ENCODE peak calls at places on chromosomes 4 and X, in eight cellular contexts. C is endodermal cell, F is hepatocyte, Y is RWPE2, I is brain microvascular endothelial cell, R is heart left ventricle, A is SK-N-SH, E is right atrium auricular region. Q is an unnamed sample. For H3K36me3, the result is how much of the 10 kb centered on the place peaks cover.

GRCh38 chr4:10762541-10762940 is 78.0 kb upstream of the CLNK start:
- DNase-seq in C (peak), R (no peak), F (peak), A (no peak), I (peak), Y (no peak), E (no peak), Q (no peak)

GRCh38 chr4:153792007-153792892 is 3.4 kb upstream of the SFRP2 start:
- DNase-seq in A (peak), E (peak), C (peak), Y (no peak), F (peak), R (no peak), I (peak), Q (peak)

GRCh38 chr4:185534850-185535761 is at the start of gene PDLIM3:
- DNase-seq in I (peak), A (peak), R (peak), F (peak), E (peak), C (peak), Y (no peak), Q (peak)

GRCh38 chrX:9707306-9708015 is 58.2 kb downstream of the GPR143 start:
- DNase-seq in E (no peak), R (no peak), Y (no peak), C (no peak), I (no peak), F (no peak), A (no peak), Q (no peak)

GRCh38 chrX:112816908-112817307 is 23.7 kb downstream of the AMOT start:
- DNase-seq in R (no peak), Y (no peak), F (no peak), E (no peak), I (no peak), C (no peak), A (no peak), Q (no peak)

GRCh38 chrX:17788956-17789562 is 51.8 kb downstream of the SCML1 start:
- DNase-seq in Y (no peak), E (no peak), I (no peak), R (no peak), C (no peak), A (peak), F (no peak), Q (no peak)

GRCh38 chrX:113558576-113558975 is 717.9 kb upstream of the AMOT start:
- DNase-seq in C (no peak), Y (no peak), E (no peak), A (no peak), R (no peak), F (no peak), I (no peak), Q (no peak)

GRCh38 chr4:61511716-61512488 is 311.8 kb downstream of the ADGRL3 start:
- DNase-seq in Y (no peak), E (no peak), F (peak), R (no peak), I (no peak), C (no peak), A (no peak), Q (no peak)

GRCh38 chr4:3371038-3371437 is 70.7 kb upstream of the HGFAC start:
- DNase-seq in I (no peak), E (peak), F (peak), R (peak), C (peak), Y (no peak), A (peak), Q (no peak)

GRCh38 chrX:149950681-149951080 is 12.4 kb upstream of the EOLA2 start:
- DNase-seq in Y (no peak), I (peak), C (no peak), R (no peak), F (peak), E (no peak), A (peak), Q (no peak)

GRCh38 chr4:181479145-181479544 is 764.1 kb upstream of the TENM3 start:
- DNase-seq in F (no peak), E (no peak), Y (no peak), A (no peak), C (no peak), R (no peak), I (no peak), Q (no peak)

GRCh38 chr4:150673793-150674192 is 91.8 kb downstream of the MAB21L2 start:
- DNase-seq in R (no peak), E (no peak), A (no peak), I (no peak), F (no peak), Y (no peak), C (no peak), Q (no peak)

GRCh38 chrX:46770006-46770816 is 11.3 kb upstream of the SLC9A7 start:
- DNase-seq in R (no peak), E (no peak), C (peak), A (no peak), I (peak), F (no peak), Y (no peak), Q (no peak)

GRCh38 chr4:112511294-112512118 is 4.5 kb downstream of the NEUROG2 start:
- DNase-seq in I (no peak), Y (no peak), A (no peak), C (peak), E (no peak), R (no peak), F (no peak), Q (no peak)
- H3K36me3 ChIP-seq in I (under half), Y (under half), A (under half), C (under half), E (under half), R (under half), F (under half), Q (under half)

DNA sequence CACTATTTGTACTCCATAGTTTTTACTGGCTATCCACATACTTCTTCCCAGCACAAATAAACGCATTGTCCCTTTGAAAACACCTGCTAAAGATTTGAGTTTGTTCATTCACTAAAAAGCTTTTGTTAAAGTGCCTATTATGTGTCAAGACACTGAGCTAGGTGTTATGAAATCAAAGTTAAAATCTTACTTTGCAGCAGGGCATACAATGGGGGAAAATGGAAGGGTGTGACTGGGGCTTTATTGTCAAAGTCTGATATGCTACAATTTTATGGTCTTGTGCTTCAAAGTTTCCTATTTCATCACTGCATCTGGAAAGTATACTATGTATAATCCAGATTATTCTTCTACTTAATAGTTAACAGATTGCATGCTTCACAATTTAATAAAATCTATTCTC is 128.4 kb downstream of the PPP3CA start:
- DNase-seq in F (no peak), I (no peak), C (no peak), E (no peak), A (no peak), Y (no peak), R (no peak), Q (no peak)
- H3K27ac ChIP-seq in F (no peak), I (no peak), C (no peak), E (no peak), A (no peak), Y (no peak), R (no peak), Q (no peak)

GRCh38 chr4:960140-960735 is 13.1 kb downstream of the DGKQ start:
- DNase-seq in A (peak), R (no peak), E (no peak), C (no peak), Y (no peak), I (no peak), F (no peak), Q (no peak)
- H3K36me3 ChIP-seq in A (under half), R (under half), E (under half), C (under half), Y (under half), I (under half), F (under half), Q (under half)

GRCh38 chrX:72020204-72020603 is 109.6 kb downstream of the NHSL2 start:
- DNase-seq in C (no peak), I (no peak), Y (no peak), A (no peak), F (no peak), R (no peak), E (peak), Q (no peak)
- H3K27ac ChIP-seq in C (no peak), I (no peak), Y (no peak), A (no peak), F (peak), R (no peak), E (no peak), Q (no peak)

DNA sequence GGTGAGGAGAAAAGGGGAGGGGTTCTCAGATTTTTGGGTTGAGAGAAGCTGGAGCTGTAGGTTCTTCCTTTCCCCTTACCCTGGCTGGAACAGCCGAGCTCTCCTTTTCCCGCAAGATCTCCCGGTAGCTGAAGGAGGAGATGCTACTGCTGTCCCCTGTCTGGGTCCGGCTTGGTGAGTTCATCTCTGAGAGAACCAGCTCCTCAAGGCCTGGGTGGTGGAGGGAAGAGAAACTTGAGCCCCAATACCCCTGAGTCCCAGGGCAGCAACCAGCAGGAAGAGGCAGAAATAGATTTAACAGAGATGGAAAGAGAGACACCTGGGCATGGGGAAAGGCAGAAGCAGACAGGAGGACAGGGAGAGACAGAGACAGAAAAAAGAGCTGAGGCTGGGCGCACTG is 6.6 kb upstream of the KCND1 start:
- DNase-seq in R (no peak), I (no peak), E (no peak), Y (no peak), F (no peak), A (no peak), C (no peak), Q (no peak)
- H3K36me3 ChIP-seq in R (half or more), I (under half), E (under half), Y (under half), F (under half), A (under half), C (under half), Q (under half)